ENCODE peak calls at places on chromosomes 7 and 10, in six cellular contexts. One of them, this sample, is unnamed.

GRCh38 chr7:138000081-138000701 is 1.7 kb downstream of the CREB3L2 start:
- DNase-seq in OCI-LY7: peak; percentile 52
- DNase-seq in brain microvascular endothelial cell: peak; percentile 98
- DNase-seq in endothelial cell: no peak
- DNase-seq in H1: no peak
- DNase-seq in foreskin fibroblast: peak; percentile 97
- DNase-seq in this sample: peak; percentile 65

GRCh38 chr10:9254353-9254752 is 1199.9 kb downstream of the GATA3 start:
- DNase-seq in OCI-LY7: no peak
- DNase-seq in brain microvascular endothelial cell: no peak
- DNase-seq in endothelial cell: no peak
- DNase-seq in H1: no peak
- DNase-seq in foreskin fibroblast: peak; percentile 77
- DNase-seq in this sample: no peak

GRCh38 chr10:44981172-44982113 is 2.8 kb upstream of the DEPP1 start:
- DNase-seq in OCI-LY7: no peak
- DNase-seq in brain microvascular endothelial cell: peak; percentile 87
- DNase-seq in endothelial cell: no peak
- DNase-seq in H1: no peak
- DNase-seq in foreskin fibroblast: peak; percentile 92
- DNase-seq in this sample: peak; percentile 33

GRCh38 chr10:19815478-19816419 is 483 bp upstream of the PLXDC2 start:
- DNase-seq in OCI-LY7: no peak
- DNase-seq in brain microvascular endothelial cell: peak; percentile 48
- DNase-seq in endothelial cell: peak; percentile 75
- DNase-seq in H1: peak; percentile 87
- DNase-seq in foreskin fibroblast: peak; percentile 24
- DNase-seq in this sample: peak; percentile 37

GRCh38 chr10:29804025-29804852 is 169.5 kb upstream of the SVIL start:
- DNase-seq in OCI-LY7: no peak
- DNase-seq in brain microvascular endothelial cell: peak; percentile 92
- DNase-seq in endothelial cell: no peak
- DNase-seq in H1: no peak
- DNase-seq in foreskin fibroblast: peak; percentile 97
- DNase-seq in this sample: no peak

GRCh38 chr10:44569193-44570091 is 184.5 kb upstream of the CXCL12 start:
- DNase-seq in OCI-LY7: no peak
- DNase-seq in brain microvascular endothelial cell: peak; percentile 89
- DNase-seq in endothelial cell: no peak
- DNase-seq in H1: no peak
- DNase-seq in foreskin fibroblast: peak; percentile 91
- DNase-seq in this sample: no peak

GRCh38 chr10:104253576-104254410 is 899 bp upstream of the GSTO1 start:
- DNase-seq in OCI-LY7: no peak
- DNase-seq in brain microvascular endothelial cell: no peak
- DNase-seq in endothelial cell: no peak
- DNase-seq in H1: no peak
- DNase-seq in foreskin fibroblast: no peak
- DNase-seq in this sample: no peak

GRCh38 chr7:121624922-121625321 is 228.8 kb upstream of the FAM3C start:
- DNase-seq in OCI-LY7: no peak
- DNase-seq in brain microvascular endothelial cell: peak; percentile 70
- DNase-seq in endothelial cell: no peak
- DNase-seq in H1: no peak
- DNase-seq in foreskin fibroblast: no peak
- DNase-seq in this sample: no peak

GRCh38 chr7:149741629-149742028 is 31.8 kb downstream of the ZNF467 start:
- DNase-seq in OCI-LY7: peak; percentile 10
- DNase-seq in brain microvascular endothelial cell: no peak
- DNase-seq in endothelial cell: no peak
- DNase-seq in H1: peak; percentile 43
- DNase-seq in foreskin fibroblast: peak; percentile 40
- DNase-seq in this sample: no peak

GRCh38 chr7:115081772-115082171 is 159.9 kb downstream of the MDFIC start:
- DNase-seq in OCI-LY7: no peak
- DNase-seq in brain microvascular endothelial cell: no peak
- DNase-seq in endothelial cell: no peak
- DNase-seq in H1: no peak
- DNase-seq in foreskin fibroblast: no peak
- DNase-seq in this sample: no peak

GRCh38 chr7:133564484-133564883 is 311.6 kb downstream of the EXOC4 start:
- DNase-seq in OCI-LY7: no peak
- DNase-seq in brain microvascular endothelial cell: no peak
- DNase-seq in endothelial cell: no peak
- DNase-seq in H1: no peak
- DNase-seq in foreskin fibroblast: no peak
- DNase-seq in this sample: no peak
- TF ChIP-seq CTCF in OCI-LY7: peak; percentile 56
- TF ChIP-seq CTCF in brain microvascular endothelial cell: no peak
- TF ChIP-seq CTCF in endothelial cell: peak; percentile 31
- TF ChIP-seq CTCF in H1: no peak
- TF ChIP-seq CTCF in foreskin fibroblast: no peak
- TF ChIP-seq CTCF in this sample: no peak

DNA sequence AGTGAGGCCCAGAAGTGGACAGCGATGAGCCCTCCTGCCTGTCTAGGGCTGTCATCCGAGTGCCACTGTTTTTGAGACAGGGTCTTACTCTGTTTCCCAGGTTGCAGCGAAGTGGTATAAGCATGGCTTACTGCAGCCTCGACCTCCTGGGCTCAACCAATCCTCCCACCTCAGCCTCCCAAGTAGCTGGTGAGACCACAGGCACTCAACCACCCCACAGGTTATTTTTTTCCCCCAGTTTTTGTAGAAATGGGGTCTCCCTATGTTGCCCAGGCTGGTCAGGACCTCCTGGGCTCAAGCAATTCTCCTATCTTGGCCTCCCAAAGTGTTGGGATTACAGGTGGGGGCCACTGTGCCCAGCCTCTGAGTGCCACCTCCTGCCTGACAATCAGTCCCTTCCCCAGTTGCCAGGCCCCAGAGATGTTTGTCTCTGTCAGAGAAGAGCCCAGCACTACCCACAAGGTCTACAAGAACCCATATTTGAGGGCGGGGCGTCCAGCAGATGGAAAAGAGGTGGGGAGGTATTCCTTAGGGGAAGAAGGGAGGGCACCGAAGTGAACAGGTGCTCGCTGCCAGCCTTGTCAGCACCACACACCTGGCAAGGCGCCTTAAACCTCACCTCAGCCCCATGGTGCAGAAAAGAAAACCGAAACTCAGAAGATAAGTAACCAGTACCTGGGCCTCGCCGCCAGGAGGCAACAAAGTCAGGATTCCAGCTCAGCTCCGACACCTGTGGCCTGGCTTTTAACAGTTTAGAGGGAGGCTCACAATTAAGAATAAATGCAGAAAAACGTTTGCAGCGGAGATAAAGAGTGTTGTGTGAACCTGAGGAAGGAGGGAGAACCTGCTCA is 77.4 kb upstream of the ANLN start:
- DNase-seq in OCI-LY7: peak; percentile 77
- DNase-seq in brain microvascular endothelial cell: no peak
- DNase-seq in endothelial cell: peak; percentile 36
- DNase-seq in H1: peak; percentile 65
- DNase-seq in foreskin fibroblast: no peak
- DNase-seq in this sample: no peak
- TF ChIP-seq CTCF in OCI-LY7: peak; percentile 78
- TF ChIP-seq CTCF in brain microvascular endothelial cell: peak; percentile 25
- TF ChIP-seq CTCF in endothelial cell: peak; percentile 54
- TF ChIP-seq CTCF in H1: peak; percentile 61
- TF ChIP-seq CTCF in foreskin fibroblast: no peak
- TF ChIP-seq CTCF in this sample: peak; percentile 3

GRCh38 chr7:151679868-151680534 is 160.3 kb upstream of the RHEB start:
- DNase-seq in OCI-LY7: no peak
- DNase-seq in brain microvascular endothelial cell: no peak
- DNase-seq in endothelial cell: no peak
- DNase-seq in H1: no peak
- DNase-seq in foreskin fibroblast: no peak
- DNase-seq in this sample: no peak
- TF ChIP-seq CTCF in OCI-LY7: no peak
- TF ChIP-seq CTCF in brain microvascular endothelial cell: no peak
- TF ChIP-seq CTCF in endothelial cell: no peak
- TF ChIP-seq CTCF in H1: no peak
- TF ChIP-seq CTCF in foreskin fibroblast: no peak
- TF ChIP-seq CTCF in this sample: no peak

GRCh38 chr7:101127460-101128039 is 646 bp downstream of the SERPINE1 start:
- DNase-seq in OCI-LY7: no peak
- DNase-seq in brain microvascular endothelial cell: no peak
- DNase-seq in endothelial cell: no peak
- DNase-seq in H1: no peak
- DNase-seq in foreskin fibroblast: no peak
- DNase-seq in this sample: no peak

GRCh38 chr7:101124376-101125056 is 2.4 kb upstream of the SERPINE1 start:
- DNase-seq in OCI-LY7: no peak
- DNase-seq in brain microvascular endothelial cell: peak; percentile 90
- DNase-seq in endothelial cell: peak; percentile 34
- DNase-seq in H1: no peak
- DNase-seq in foreskin fibroblast: peak; percentile 80
- DNase-seq in this sample: no peak

GRCh38 chr7:101125989-101126650 is 784 bp upstream of the SERPINE1 start:
- DNase-seq in OCI-LY7: peak; percentile 16
- DNase-seq in brain microvascular endothelial cell: peak; percentile 91
- DNase-seq in endothelial cell: no peak
- DNase-seq in H1: no peak
- DNase-seq in foreskin fibroblast: peak; percentile 74
- DNase-seq in this sample: no peak

GRCh38 chr7:101128040-101128834 is 1.3 kb downstream of the SERPINE1 start:
- DNase-seq in OCI-LY7: no peak
- DNase-seq in brain microvascular endothelial cell: peak; percentile 69
- DNase-seq in endothelial cell: no peak
- DNase-seq in H1: no peak
- DNase-seq in foreskin fibroblast: peak; percentile 51
- DNase-seq in this sample: no peak

GRCh38 chr7:101126651-101127459 is at the start of gene SERPINE1:
- DNase-seq in OCI-LY7: peak; percentile 76
- DNase-seq in brain microvascular endothelial cell: peak; percentile 100
- DNase-seq in endothelial cell: peak; percentile 41
- DNase-seq in H1: peak; percentile 73
- DNase-seq in foreskin fibroblast: peak; percentile 100
- DNase-seq in this sample: no peak
- TF ChIP-seq CTCF in OCI-LY7: peak; percentile 55
- TF ChIP-seq CTCF in brain microvascular endothelial cell: peak; percentile 54
- TF ChIP-seq CTCF in endothelial cell: no peak
- TF ChIP-seq CTCF in H1: peak; percentile 16
- TF ChIP-seq CTCF in foreskin fibroblast: peak; percentile 37
- TF ChIP-seq CTCF in this sample: peak; percentile 15

GRCh38 chr7:100829150-100829716 is 1.9 kb upstream of the EPHB4 start:
- DNase-seq in OCI-LY7: no peak
- DNase-seq in brain microvascular endothelial cell: no peak
- DNase-seq in endothelial cell: peak; percentile 73
- DNase-seq in H1: no peak
- DNase-seq in foreskin fibroblast: no peak
- DNase-seq in this sample: no peak

GRCh38 chr7:100825215-100825671 is 2.1 kb downstream of the EPHB4 start:
- DNase-seq in OCI-LY7: no peak
- DNase-seq in brain microvascular endothelial cell: no peak
- DNase-seq in endothelial cell: peak; percentile 53
- DNase-seq in H1: no peak
- DNase-seq in foreskin fibroblast: peak; percentile 65
- DNase-seq in this sample: no peak

GRCh38 chr7:100826546-100827329 is 585 bp downstream of the EPHB4 start:
- DNase-seq in OCI-LY7: no peak
- DNase-seq in brain microvascular endothelial cell: peak; percentile 7
- DNase-seq in endothelial cell: no peak
- DNase-seq in H1: peak; percentile 58
- DNase-seq in foreskin fibroblast: peak; percentile 53
- DNase-seq in this sample: peak; percentile 18

GRCh38 chr7:100825760-100826545 is 1.4 kb downstream of the EPHB4 start:
- DNase-seq in OCI-LY7: no peak
- DNase-seq in brain microvascular endothelial cell: peak; percentile 17
- DNase-seq in endothelial cell: no peak
- DNase-seq in H1: peak; percentile 52
- DNase-seq in foreskin fibroblast: peak; percentile 84
- DNase-seq in this sample: peak; percentile 55

GRCh38 chr7:100827330-100828226 is at the start of gene EPHB4:
- DNase-seq in OCI-LY7: no peak
- DNase-seq in brain microvascular endothelial cell: peak; percentile 65
- DNase-seq in endothelial cell: peak; percentile 87
- DNase-seq in H1: peak; percentile 93
- DNase-seq in foreskin fibroblast: peak; percentile 95
- DNase-seq in this sample: peak; percentile 95
- TF ChIP-seq CTCF in OCI-LY7: peak; percentile 12
- TF ChIP-seq CTCF in brain microvascular endothelial cell: peak; percentile 64
- TF ChIP-seq CTCF in endothelial cell: peak; percentile 14
- TF ChIP-seq CTCF in H1: peak; percentile 55
- TF ChIP-seq CTCF in foreskin fibroblast: peak; percentile 65
- TF ChIP-seq CTCF in this sample: peak; percentile 44

DNA sequence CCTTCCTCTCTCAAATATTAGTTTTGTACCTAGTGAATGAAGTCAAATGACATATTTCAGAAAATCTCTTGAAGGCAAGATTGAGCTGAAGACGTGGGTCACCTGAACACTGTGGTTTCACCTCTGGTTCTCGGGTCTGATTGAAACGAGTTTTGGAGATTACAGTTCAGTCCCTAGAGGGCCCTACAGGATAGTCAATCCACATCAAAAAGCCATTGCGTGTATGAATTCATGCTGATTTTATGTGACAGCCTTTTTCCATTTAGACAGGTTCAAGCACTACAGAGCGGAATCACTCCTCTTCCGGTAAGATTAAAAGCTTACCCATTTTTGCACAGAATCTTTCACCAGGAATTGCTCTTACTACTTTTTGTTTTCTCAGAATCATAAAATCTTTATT is 62.2 kb downstream of the VIM start:
- DNase-seq in OCI-LY7: peak; percentile 1
- DNase-seq in brain microvascular endothelial cell: no peak
- DNase-seq in endothelial cell: no peak
- DNase-seq in H1: no peak
- DNase-seq in foreskin fibroblast: peak; percentile 6
- DNase-seq in this sample: peak; percentile 63
- TF ChIP-seq CTCF in OCI-LY7: peak; percentile 26
- TF ChIP-seq CTCF in brain microvascular endothelial cell: peak; percentile 51
- TF ChIP-seq CTCF in endothelial cell: no peak
- TF ChIP-seq CTCF in H1: no peak
- TF ChIP-seq CTCF in foreskin fibroblast: peak; percentile 5
- TF ChIP-seq CTCF in this sample: peak; percentile 60

GRCh38 chr10:127979566-127979965 is 72.7 kb downstream of the PTPRE start:
- DNase-seq in OCI-LY7: no peak
- DNase-seq in brain microvascular endothelial cell: no peak
- DNase-seq in endothelial cell: no peak
- DNase-seq in H1: no peak
- DNase-seq in foreskin fibroblast: no peak
- DNase-seq in this sample: no peak
- TF ChIP-seq CTCF in OCI-LY7: no peak
- TF ChIP-seq CTCF in brain microvascular endothelial cell: no peak
- TF ChIP-seq CTCF in endothelial cell: no peak
- TF ChIP-seq CTCF in H1: no peak
- TF ChIP-seq CTCF in foreskin fibroblast: no peak
- TF ChIP-seq CTCF in this sample: no peak

GRCh38 chr7:40879941-40880558 is 745.2 kb downstream of the SUGCT start:
- DNase-seq in OCI-LY7: no peak
- DNase-seq in brain microvascular endothelial cell: peak; percentile 17
- DNase-seq in endothelial cell: no peak
- DNase-seq in H1: no peak
- DNase-seq in foreskin fibroblast: peak; percentile 53
- DNase-seq in this sample: no peak
- TF ChIP-seq CTCF in OCI-LY7: no peak
- TF ChIP-seq CTCF in brain microvascular endothelial cell: no peak
- TF ChIP-seq CTCF in endothelial cell: no peak
- TF ChIP-seq CTCF in H1: no peak
- TF ChIP-seq CTCF in foreskin fibroblast: no peak
- TF ChIP-seq CTCF in this sample: no peak